ENCODE peak calls at places on chromosomes 12 and 14, in ten cellular contexts. U is GM12864; L is lower leg skin; H is ELR; E is neural crest cell; F is CD8-positive, alpha-beta memory T cell; J is SW 1271; V is effector memory CD8-positive, alpha-beta T cell; I is SIG-M5; X is CD4-positive, alpha-beta memory T cell. P is an unnamed sample.

GRCh38 chr12:108729612-108730336 is 1.5 kb downstream of the CORO1C start:
- DNase-seq in F (no peak), E (no peak), V (no peak), I (no peak), J (peak; percentile 53), X (no peak), U (no peak), H (peak; percentile 76), L (no peak), P (peak; percentile 15)

GRCh38 chr14:77198576-77198975 is 17.0 kb downstream of the TMEM63C start:
- DNase-seq in F (no peak), I (no peak), E (no peak), H (no peak), V (no peak), J (no peak), X (no peak), L (no peak), U (no peak), P (no peak)

GRCh38 chr12:104600790-104601739 is 144.3 kb downstream of the CHST11 start:
- DNase-seq in J (no peak), L (no peak), X (no peak), F (no peak), V (no peak), I (no peak), E (no peak), U (no peak), H (no peak), P (no peak)

GRCh38 chr14:24815543-24815942 is 181.6 kb upstream of the GZMB start:
- DNase-seq in V (no peak), E (no peak), H (no peak), F (no peak), U (no peak), I (no peak), X (no peak), L (no peak), J (no peak), P (no peak)

GRCh38 chr12:41967668-41968649 is 176.7 kb downstream of the GXYLT1 start:
- DNase-seq in I (no peak), V (no peak), J (no peak), F (no peak), H (no peak), L (no peak), E (peak; percentile 3), X (no peak), U (no peak), P (no peak)

GRCh38 chr12:128755565-128755964 is 68.2 kb downstream of the SLC15A4 start:
- DNase-seq in I (no peak), L (no peak), U (no peak), H (no peak), J (no peak), E (no peak), V (no peak), F (no peak), X (no peak), P (no peak)

GRCh38 chr14:23513466-23514008 is 38.0 kb downstream of the ZFHX2 start:
- DNase-seq in H (no peak), L (no peak), J (no peak), V (no peak), I (no peak), F (no peak), E (no peak), U (no peak), X (no peak), P (no peak)

GRCh38 chr14:75715926-75716780 is 55.1 kb downstream of the TTLL5 start:
- DNase-seq in J (no peak), F (no peak), L (no peak), E (no peak), U (no peak), I (no peak), X (no peak), H (peak; percentile 83), V (no peak), P (no peak)

GRCh38 chr12:113161415-113162016 is 12.0 kb downstream of the CFAP73 start:
- DNase-seq in F (no peak), I (no peak), X (no peak), L (no peak), H (peak; percentile 45), V (no peak), U (peak; percentile 52), E (peak; percentile 40), J (peak; percentile 57), P (no peak)

GRCh38 chr12:27505771-27506170 is 18.2 kb upstream of the PPFIBP1 start:
- DNase-seq in U (no peak), F (no peak), I (no peak), L (no peak), J (no peak), X (no peak), H (no peak), E (no peak), V (no peak), P (no peak)

GRCh38 chr12:56081393-56082347 is 1.7 kb downstream of the ERBB3 start:
- DNase-seq in H (no peak), J (no peak), U (no peak), E (peak; percentile 47), F (no peak), I (no peak), L (no peak), X (no peak), V (no peak), P (no peak)

GRCh38 chr14:96177766-96178377 is 26.8 kb upstream of the BDKRB2 start:
- DNase-seq in I (no peak), E (no peak), X (no peak), J (no peak), H (no peak), V (no peak), F (no peak), L (no peak), U (no peak), P (no peak)

GRCh38 chr12:128455849-128456248 is 188.9 kb downstream of the TMEM132C start:
- DNase-seq in U (no peak), V (no peak), H (no peak), J (no peak), E (no peak), F (no peak), L (no peak), X (no peak), I (no peak), P (no peak)

GRCh38 chr12:112523856-112524255 is 105.1 kb downstream of the PTPN11 start:
- DNase-seq in I (no peak), X (no peak), J (no peak), F (no peak), L (no peak), E (no peak), H (no peak), V (no peak), U (no peak), P (no peak)

GRCh38 chr14:76810953-76811400 is 1.7 kb downstream of the ANGEL1 start:
- DNase-seq in X (peak; percentile 16), H (peak; percentile 42), U (peak; percentile 15), F (peak; percentile 16), E (no peak), I (no peak), L (no peak), J (peak; percentile 31), V (no peak), P (no peak)

GRCh38 chr14:73623504-73623903 is 11.2 kb downstream of the ACOT6 start:
- DNase-seq in J (no peak), F (no peak), U (no peak), X (no peak), E (no peak), I (no peak), L (no peak), V (no peak), H (no peak), P (peak; percentile 11)

GRCh38 chr14:102937331-102938175 is 15.1 kb downstream of the AMN start:
- DNase-seq in J (no peak), L (no peak), I (no peak), X (no peak), U (no peak), F (no peak), E (no peak), H (no peak), V (no peak), P (no peak)

GRCh38 chr12:6182279-6182898 is 17.8 kb upstream of the CD9 start:
- DNase-seq in L (peak; percentile 96), I (no peak), J (no peak), V (no peak), U (no peak), X (no peak), H (peak; percentile 46), F (no peak), E (peak; percentile 46), P (no peak)

GRCh38 chr12:6347367-6348338 is 5.8 kb upstream of the TNFRSF1A start:
- DNase-seq in L (peak; percentile 90), H (no peak), E (no peak), F (no peak), J (no peak), V (no peak), X (no peak), U (no peak), I (no peak), P (peak; percentile 66)

GRCh38 chr12:56474389-56474788 is 6.0 kb downstream of the SPRYD4 start:
- DNase-seq in I (no peak), F (no peak), E (no peak), J (no peak), U (no peak), L (no peak), V (no peak), H (no peak), X (no peak), P (no peak)